ENCODE peak calls at places on chromosomes 6 and 20, in four cellular contexts. One of them, this sample, is unnamed.

GRCh38 chr6:135535989-135536414 is 38.5 kb upstream of the AHI1 start:
- DNase-seq in endothelial cell: peak; percentile 15
- DNase-seq in pancreas: no peak
- DNase-seq in Caco-2: no peak
- DNase-seq in this sample: peak; percentile 94

GRCh38 chr6:124982669-124983068 is 20.4 kb downstream of the RNF217 start:
- DNase-seq in endothelial cell: no peak
- DNase-seq in pancreas: no peak
- DNase-seq in Caco-2: no peak
- DNase-seq in this sample: no peak

GRCh38 chr20:14997791-14998190 is 660.4 kb upstream of the FLRT3 start:
- DNase-seq in endothelial cell: no peak
- DNase-seq in pancreas: no peak
- DNase-seq in Caco-2: no peak
- DNase-seq in this sample: peak; percentile 86

GRCh38 chr6:148698671-148699180 is 48.1 kb upstream of the UST start:
- DNase-seq in endothelial cell: no peak
- DNase-seq in pancreas: no peak
- DNase-seq in Caco-2: no peak
- DNase-seq in this sample: no peak

GRCh38 chr20:24933266-24933908 is 15.7 kb upstream of the CST7 start:
- DNase-seq in endothelial cell: no peak
- DNase-seq in pancreas: no peak
- DNase-seq in Caco-2: no peak
- DNase-seq in this sample: no peak

GRCh38 chr6:37819802-37820712 is 530 bp downstream of the ZFAND3 start:
- DNase-seq in endothelial cell: peak; percentile 51
- DNase-seq in pancreas: peak; percentile 67
- DNase-seq in Caco-2: peak; percentile 44
- DNase-seq in this sample: peak; percentile 65

GRCh38 chr20:57103146-57103800 is 163.2 kb downstream of the BMP7 start:
- DNase-seq in endothelial cell: no peak
- DNase-seq in pancreas: no peak
- DNase-seq in Caco-2: no peak
- DNase-seq in this sample: no peak

GRCh38 chr6:139030211-139030530 is 1.6 kb downstream of the ABRACL start:
- DNase-seq in endothelial cell: no peak
- DNase-seq in pancreas: no peak
- DNase-seq in Caco-2: no peak
- DNase-seq in this sample: no peak

GRCh38 chr20:25541676-25542075 is 43.7 kb downstream of the NINL start:
- DNase-seq in endothelial cell: no peak
- DNase-seq in pancreas: no peak
- DNase-seq in Caco-2: no peak
- DNase-seq in this sample: peak; percentile 77

GRCh38 chr6:169141706-169142705 is 111.6 kb downstream of the THBS2 start:
- DNase-seq in endothelial cell: no peak
- DNase-seq in pancreas: no peak
- DNase-seq in Caco-2: no peak
- DNase-seq in this sample: peak; percentile 49

GRCh38 chr6:75930954-75931689 is 141.3 kb downstream of the IMPG1 start:
- DNase-seq in endothelial cell: no peak
- DNase-seq in pancreas: no peak
- DNase-seq in Caco-2: no peak
- DNase-seq in this sample: peak; percentile 27

GRCh38 chr6:47169785-47170685 is 127.9 kb upstream of the ADGRF1 start:
- DNase-seq in endothelial cell: no peak
- DNase-seq in pancreas: no peak
- DNase-seq in Caco-2: no peak
- DNase-seq in this sample: peak; percentile 82

GRCh38 chr6:128252293-128253176 is 267.9 kb downstream of the PTPRK start:
- DNase-seq in endothelial cell: no peak
- DNase-seq in pancreas: no peak
- DNase-seq in Caco-2: no peak
- DNase-seq in this sample: no peak

GRCh38 chr6:11276911-11277274 is 44.4 kb upstream of the NEDD9 start:
- DNase-seq in endothelial cell: no peak
- DNase-seq in pancreas: no peak
- DNase-seq in Caco-2: no peak
- DNase-seq in this sample: no peak

GRCh38 chr20:51797357-51798025 is 4.8 kb downstream of the SALL4 start:
- DNase-seq in endothelial cell: no peak
- DNase-seq in pancreas: no peak
- DNase-seq in Caco-2: peak; percentile 88
- DNase-seq in this sample: no peak

GRCh38 chr20:59948828-59949720 is 8.9 kb downstream of the FAM217B start:
- DNase-seq in endothelial cell: peak; percentile 19
- DNase-seq in pancreas: no peak
- DNase-seq in Caco-2: peak; percentile 59
- DNase-seq in this sample: peak; percentile 70

GRCh38 chr6:16727996-16728395 is 33.3 kb downstream of the ATXN1 start:
- DNase-seq in endothelial cell: no peak
- DNase-seq in pancreas: no peak
- DNase-seq in Caco-2: no peak
- DNase-seq in this sample: no peak

GRCh38 chr6:155541976-155542375 is 86.3 kb upstream of the NOX3 start:
- DNase-seq in endothelial cell: no peak
- DNase-seq in pancreas: no peak
- DNase-seq in Caco-2: no peak
- DNase-seq in this sample: no peak

GRCh38 chr6:6803180-6803978 is 214.9 kb downstream of the LY86 start:
- DNase-seq in endothelial cell: no peak
- DNase-seq in pancreas: no peak
- DNase-seq in Caco-2: peak; percentile 46
- DNase-seq in this sample: no peak

GRCh38 chr6:143251288-143251687 is 190.6 kb downstream of the AIG1 start:
- DNase-seq in endothelial cell: no peak
- DNase-seq in pancreas: no peak
- DNase-seq in Caco-2: peak; percentile 43
- DNase-seq in this sample: no peak

GRCh38 chr6:129297592-129297991 is 412.4 kb downstream of the ARHGAP18 start:
- DNase-seq in endothelial cell: no peak
- DNase-seq in pancreas: no peak
- DNase-seq in Caco-2: no peak
- DNase-seq in this sample: no peak

GRCh38 chr6:168372871-168373270 is 53.3 kb upstream of the DACT2 start:
- DNase-seq in endothelial cell: no peak
- DNase-seq in pancreas: no peak
- DNase-seq in Caco-2: peak; percentile 81
- DNase-seq in this sample: no peak

GRCh38 chr6:41629128-41629527 is 9.1 kb upstream of the MDFI start:
- DNase-seq in endothelial cell: no peak
- DNase-seq in pancreas: no peak
- DNase-seq in Caco-2: no peak
- DNase-seq in this sample: no peak

GRCh38 chr20:33606114-33606771 is 55.9 kb upstream of the C20orf144 start:
- DNase-seq in endothelial cell: no peak
- DNase-seq in pancreas: no peak
- DNase-seq in Caco-2: no peak
- DNase-seq in this sample: no peak

GRCh38 chr6:15623282-15624116 is 39.3 kb downstream of the DTNBP1 start:
- DNase-seq in endothelial cell: no peak
- DNase-seq in pancreas: no peak
- DNase-seq in Caco-2: no peak
- DNase-seq in this sample: peak; percentile 47

GRCh38 chr6:155340464-155341129 is 26.3 kb upstream of the TFB1M start:
- DNase-seq in endothelial cell: peak; percentile 33
- DNase-seq in pancreas: no peak
- DNase-seq in Caco-2: no peak
- DNase-seq in this sample: peak; percentile 79

GRCh38 chr6:144582939-144583613 is 297.9 kb downstream of the UTRN start:
- DNase-seq in endothelial cell: peak; percentile 30
- DNase-seq in pancreas: no peak
- DNase-seq in Caco-2: no peak
- DNase-seq in this sample: peak; percentile 42

GRCh38 chr6:31763617-31763940 is 1.1 kb downstream of the SAPCD1 start:
- DNase-seq in endothelial cell: no peak
- DNase-seq in pancreas: no peak
- DNase-seq in Caco-2: peak; percentile 67
- DNase-seq in this sample: peak; percentile 33

GRCh38 chr6:43724914-43725642 is 37.5 kb upstream of the MRPS18A start:
- DNase-seq in endothelial cell: no peak
- DNase-seq in pancreas: peak; percentile 53
- DNase-seq in Caco-2: no peak
- DNase-seq in this sample: peak; percentile 97

GRCh38 chr6:33837971-33838665 is 34.3 kb upstream of the MLN start:
- DNase-seq in endothelial cell: no peak
- DNase-seq in pancreas: no peak
- DNase-seq in Caco-2: no peak
- DNase-seq in this sample: peak; percentile 47

GRCh38 chr6:27176096-27176495 is 71.4 kb upstream of the PRSS16 start:
- DNase-seq in endothelial cell: no peak
- DNase-seq in pancreas: no peak
- DNase-seq in Caco-2: no peak
- DNase-seq in this sample: peak; percentile 49

GRCh38 chr6:92962846-92963245 is 456.5 kb downstream of the EPHA7 start:
- DNase-seq in endothelial cell: no peak
- DNase-seq in pancreas: no peak
- DNase-seq in Caco-2: no peak
- DNase-seq in this sample: no peak

GRCh38 chr6:73515204-73516101 is 5.4 kb downstream of the EEF1A1 start:
- DNase-seq in endothelial cell: peak; percentile 39
- DNase-seq in pancreas: no peak
- DNase-seq in Caco-2: no peak
- DNase-seq in this sample: peak; percentile 87

GRCh38 chr6:3891889-3892288 is 42.7 kb downstream of the FAM50B start:
- DNase-seq in endothelial cell: no peak
- DNase-seq in pancreas: no peak
- DNase-seq in Caco-2: no peak
- DNase-seq in this sample: no peak

GRCh38 chr20:32609371-32609773 is 24.2 kb upstream of the NOL4L start:
- DNase-seq in endothelial cell: no peak
- DNase-seq in pancreas: no peak
- DNase-seq in Caco-2: no peak
- DNase-seq in this sample: no peak

DNA sequence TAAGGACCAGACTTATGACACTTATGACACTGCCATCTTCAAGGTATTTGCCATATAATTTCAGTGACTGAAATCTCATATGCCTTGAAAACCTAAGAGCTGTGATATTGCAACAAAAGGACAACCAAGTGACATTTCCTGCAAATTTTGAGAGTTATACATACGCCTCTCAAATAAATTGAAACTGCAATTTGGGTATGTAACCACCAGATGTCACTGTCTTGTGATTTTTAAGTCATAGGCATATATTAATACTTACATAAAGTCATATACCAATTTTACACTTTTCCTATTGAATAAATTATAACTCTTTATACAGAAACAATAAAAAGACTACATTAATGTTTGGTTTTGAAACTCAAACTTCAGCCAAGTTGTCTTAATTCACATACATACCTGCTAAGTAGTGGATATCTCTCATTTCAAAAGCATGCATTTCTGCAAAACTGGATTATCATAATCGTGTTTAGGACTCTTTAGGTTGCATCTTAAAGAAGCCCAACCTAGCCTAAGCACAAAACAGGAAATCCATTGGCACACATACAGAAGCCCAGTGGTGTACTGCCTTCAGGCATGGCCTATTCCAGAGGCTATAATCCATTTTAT is 180.2 kb downstream of the PACRG start:
- DNase-seq in endothelial cell: no peak
- DNase-seq in pancreas: no peak
- DNase-seq in Caco-2: no peak
- DNase-seq in this sample: peak; percentile 71
- TF ChIP-seq CTCF in endothelial cell: peak; percentile 83
- TF ChIP-seq CTCF in pancreas: peak; percentile 20
- TF ChIP-seq CTCF in Caco-2: no peak
- TF ChIP-seq CTCF in this sample: peak; percentile 58

GRCh38 chr20:53489528-53489927 is 104.1 kb downstream of the ZNF217 start:
- DNase-seq in endothelial cell: no peak
- DNase-seq in pancreas: no peak
- DNase-seq in Caco-2: no peak
- DNase-seq in this sample: no peak

GRCh38 chr20:53495357-53495756 is 98.3 kb downstream of the ZNF217 start:
- DNase-seq in endothelial cell: no peak
- DNase-seq in pancreas: no peak
- DNase-seq in Caco-2: no peak
- DNase-seq in this sample: no peak

GRCh38 chr20:53492212-53492611 is 101.4 kb downstream of the ZNF217 start:
- DNase-seq in endothelial cell: no peak
- DNase-seq in pancreas: no peak
- DNase-seq in Caco-2: no peak
- DNase-seq in this sample: no peak

GRCh38 chr20:53494753-53495152 is 98.9 kb downstream of the ZNF217 start:
- DNase-seq in endothelial cell: no peak
- DNase-seq in pancreas: no peak
- DNase-seq in Caco-2: no peak
- DNase-seq in this sample: no peak

DNA sequence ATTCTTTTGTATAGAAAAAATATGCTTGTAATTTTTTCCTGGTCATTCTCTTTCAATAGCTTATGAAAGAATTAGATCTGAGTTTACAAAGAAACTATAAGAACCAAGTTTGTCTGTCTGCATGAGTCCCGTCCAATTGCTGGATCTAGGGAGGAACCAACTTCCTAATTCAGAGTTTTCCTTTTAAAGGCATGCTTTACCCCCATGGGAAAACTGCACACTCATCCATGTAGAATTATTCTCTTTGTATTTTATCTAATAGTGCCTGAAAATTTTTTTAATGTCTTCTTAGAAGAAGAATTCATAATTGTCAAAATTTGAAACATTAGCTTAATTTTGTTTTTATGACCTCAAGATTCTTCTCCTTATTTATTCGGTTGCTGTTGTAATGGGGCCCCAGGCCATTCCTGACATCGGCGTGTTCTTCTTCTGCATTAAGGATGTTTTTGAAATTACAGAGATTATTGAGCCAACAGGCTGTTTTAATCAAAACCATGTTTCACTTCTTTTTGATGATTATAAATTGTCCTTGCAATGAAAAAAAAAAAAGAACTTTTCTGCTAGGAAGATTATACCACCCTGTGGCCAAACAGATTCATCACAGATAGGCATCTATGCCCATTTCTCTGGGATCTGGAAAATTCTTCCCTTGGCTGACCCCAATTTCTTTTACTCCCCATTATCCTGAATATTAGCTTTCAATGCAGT is 100.3 kb downstream of the ZNF217 start:
- DNase-seq in endothelial cell: no peak
- DNase-seq in pancreas: no peak
- DNase-seq in Caco-2: no peak
- DNase-seq in this sample: peak; percentile 59
- TF ChIP-seq CTCF in endothelial cell: no peak
- TF ChIP-seq CTCF in pancreas: no peak
- TF ChIP-seq CTCF in Caco-2: no peak
- TF ChIP-seq CTCF in this sample: peak; percentile 33

GRCh38 chr20:41538810-41539596 is 79.2 kb downstream of the CHD6 start:
- DNase-seq in endothelial cell: no peak
- DNase-seq in pancreas: no peak
- DNase-seq in Caco-2: peak; percentile 55
- DNase-seq in this sample: no peak
- TF ChIP-seq CTCF in endothelial cell: no peak
- TF ChIP-seq CTCF in pancreas: no peak
- TF ChIP-seq CTCF in Caco-2: peak; percentile 30
- TF ChIP-seq CTCF in this sample: no peak

GRCh38 chr20:7031222-7031621 is 263.7 kb downstream of the BMP2 start:
- DNase-seq in endothelial cell: peak; percentile 14
- DNase-seq in pancreas: no peak
- DNase-seq in Caco-2: no peak
- DNase-seq in this sample: no peak
- TF ChIP-seq CTCF in endothelial cell: peak; percentile 76
- TF ChIP-seq CTCF in pancreas: no peak
- TF ChIP-seq CTCF in Caco-2: peak; percentile 37
- TF ChIP-seq CTCF in this sample: peak; percentile 10

This sample was measured in fibroblast of mammary gland.